ENCODE peak calls at places on chromosomes 12 and 14, in five cellular contexts. H, W, C, L and X are unnamed samples. For H3K4me1, the result is how much of the 10 kb centered on the place peaks cover.

GRCh38 chr12:102483466-102483865 is 3.1 kb upstream of the IGF1 start:
- ATAC-seq in H (no peak), W (no peak), C (no peak), L (no peak), X (no peak)

GRCh38 chr14:97077687-97078086 is 280.5 kb downstream of the VRK1 start:
- ATAC-seq in H (no peak), W (no peak), C (no peak), L (no peak), X (no peak)

GRCh38 chr14:31395119-31395518 is 25.2 kb downstream of the HEATR5A start:
- ATAC-seq in H (no peak), W (no peak), C (no peak), L (no peak), X (no peak)

GRCh38 chr12:124441443-124442190 is 125.8 kb downstream of the NCOR2 start:
- ATAC-seq in H (no peak), W (no peak), C (peak), L (no peak), X (no peak)

GRCh38 chr14:103456167-103456835 is 66.3 kb downstream of the CKB start:
- ATAC-seq in H (peak), W (no peak), C (peak), L (no peak), X (no peak)

GRCh38 chr14:72824051-72824450 is 69.8 kb downstream of the DPF3 start:
- ATAC-seq in H (no peak), W (no peak), C (no peak), L (no peak), X (no peak)

GRCh38 chr12:46389130-46389616 is 16.6 kb upstream of the SLC38A2 start:
- ATAC-seq in H (no peak), W (no peak), C (no peak), L (peak), X (peak)

GRCh38 chr12:112066566-112066965 is 42.0 kb downstream of the NAA25 start:
- ATAC-seq in H (no peak), W (no peak), C (no peak), L (no peak), X (no peak)

GRCh38 chr12:62758216-62758615 is 176.7 kb downstream of the PPM1H start:
- ATAC-seq in H (no peak), W (no peak), C (no peak), L (no peak), X (no peak)

GRCh38 chr12:54988402-54989054 is 4.0 kb upstream of the TESPA1 start:
- ATAC-seq in H (no peak), W (no peak), C (peak), L (peak), X (peak)

GRCh38 chr12:54127538-54128259 is 61.1 kb downstream of the SMUG1 start:
- ATAC-seq in H (no peak), W (no peak), C (no peak), L (peak), X (peak)

GRCh38 chr12:107351109-107351508 is 257.8 kb upstream of the CRY1 start:
- ATAC-seq in H (no peak), W (no peak), C (no peak), L (no peak), X (no peak)

GRCh38 chr12:110896559-110896958 is 23.8 kb downstream of the MYL2 start:
- ATAC-seq in H (no peak), W (no peak), C (no peak), L (no peak), X (no peak)

GRCh38 chr14:67940476-67940875 is 120.9 kb downstream of the RAD51B start:
- ATAC-seq in H (no peak), W (peak), C (no peak), L (peak), X (peak)

GRCh38 chr14:75422169-75422568 is 5.7 kb upstream of the JDP2 start:
- ATAC-seq in H (peak), W (no peak), C (no peak), L (no peak), X (no peak)

GRCh38 chr12:11877869-11878780 is 192.6 kb upstream of the BCL2L14 start:
- ATAC-seq in H (peak), W (no peak), C (no peak), L (peak), X (peak)

GRCh38 chr12:54126696-54127537 is 61.9 kb downstream of the SMUG1 start:
- ATAC-seq in H (peak), W (no peak), C (peak), L (peak), X (peak)

GRCh38 chr14:65361920-65362319 is 50.6 kb upstream of the FUT8 start:
- ATAC-seq in H (no peak), W (no peak), C (no peak), L (peak), X (peak)

GRCh38 chr14:74244115-74244514 is 4.9 kb downstream of the VSX2 start:
- ATAC-seq in H (peak), W (peak), C (peak), L (no peak), X (no peak)

GRCh38 chr14:96039633-96040311 is 610 bp downstream of the C14orf132 start:
- ATAC-seq in H (peak), W (peak), C (no peak), L (peak), X (peak)

GRCh38 chr14:54852215-54852614 is 50.4 kb downstream of the GCH1 start:
- ATAC-seq in H (no peak), W (no peak), C (no peak), L (no peak), X (no peak)

GRCh38 chr14:50040401-50040775 is 76.0 kb downstream of the VCPKMT start:
- ATAC-seq in H (peak), W (peak), C (peak), L (peak), X (peak)

GRCh38 chr12:104656921-104657320 is 200.2 kb downstream of the CHST11 start:
- ATAC-seq in H (no peak), W (no peak), C (no peak), L (no peak), X (peak)

GRCh38 chr12:113259499-113259953 is 38.3 kb downstream of the TPCN1 start:
- ATAC-seq in H (no peak), W (peak), C (peak), L (peak), X (peak)

GRCh38 chr14:83885748-83886382 is 1644.1 kb upstream of the FLRT2 start:
- ATAC-seq in H (no peak), W (no peak), C (no peak), L (no peak), X (no peak)

GRCh38 chr12:3150820-3151590 is 73.8 kb downstream of the TSPAN9 start:
- ATAC-seq in H (no peak), W (no peak), C (no peak), L (peak), X (no peak)

GRCh38 chr14:36656769-36657408 is 4.8 kb upstream of the PAX9 start:
- ATAC-seq in H (no peak), W (no peak), C (no peak), L (no peak), X (no peak)

GRCh38 chr12:11860026-11860425 is 210.6 kb downstream of the ETV6 start:
- ATAC-seq in H (no peak), W (no peak), C (no peak), L (no peak), X (no peak)

DNA sequence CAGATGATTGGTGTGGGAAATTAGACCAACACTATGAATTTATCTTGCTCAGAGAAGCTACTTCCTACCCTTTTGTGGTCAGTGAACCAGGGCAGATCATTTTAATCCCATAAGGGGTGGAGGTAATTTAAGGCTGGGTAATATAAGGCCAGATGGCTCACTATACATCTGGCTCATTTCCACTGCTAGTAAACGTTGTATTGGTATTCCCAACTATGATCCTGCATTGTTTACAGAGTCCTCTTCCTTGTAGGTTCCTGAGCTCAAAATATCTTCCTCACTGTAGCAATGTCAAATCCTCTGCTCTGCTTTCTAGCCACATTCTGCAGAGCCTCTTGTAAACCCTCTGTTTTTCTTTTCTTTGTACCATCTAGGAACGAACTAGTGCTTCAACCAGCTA is 93.0 kb upstream of the MGAT4C start:
- ATAC-seq in H (no peak), W (no peak), C (no peak), L (no peak), X (no peak)
- TF ChIP-seq EP300 in H (no peak), W (no peak), C (no peak), L (no peak), X (no peak)

GRCh38 chr12:10241781-10242180 is 29.1 kb downstream of the GABARAPL1 start:
- ATAC-seq in H (no peak), W (no peak), C (no peak), L (no peak), X (no peak)
- H3K4me1 ChIP-seq in H (under half), W (under half), C (under half), L (under half), X (under half)

DNA sequence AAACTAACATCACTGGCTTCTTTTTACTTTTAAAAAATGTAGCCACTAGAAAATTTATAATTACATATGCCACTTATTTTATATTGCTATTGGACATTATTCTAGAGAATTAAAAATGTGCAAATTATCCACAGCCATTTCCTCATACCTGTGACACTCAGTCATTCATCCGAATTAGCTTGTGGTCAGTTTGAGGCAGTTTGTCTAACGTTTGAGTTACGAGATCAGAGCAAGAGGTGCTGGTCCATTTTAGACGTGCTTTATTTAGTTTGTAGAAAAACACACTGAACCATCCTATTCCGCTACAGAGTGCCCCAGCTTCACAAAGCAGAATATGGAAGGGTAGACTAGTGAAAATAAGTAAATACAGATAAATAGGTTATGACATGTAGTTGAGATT is 513.0 kb downstream of the NRXN3 start:
- ATAC-seq in H (no peak), W (no peak), C (no peak), L (no peak), X (no peak)
- TF ChIP-seq EP300 in H (no peak), W (no peak), C (no peak), L (no peak), X (no peak)

DNA sequence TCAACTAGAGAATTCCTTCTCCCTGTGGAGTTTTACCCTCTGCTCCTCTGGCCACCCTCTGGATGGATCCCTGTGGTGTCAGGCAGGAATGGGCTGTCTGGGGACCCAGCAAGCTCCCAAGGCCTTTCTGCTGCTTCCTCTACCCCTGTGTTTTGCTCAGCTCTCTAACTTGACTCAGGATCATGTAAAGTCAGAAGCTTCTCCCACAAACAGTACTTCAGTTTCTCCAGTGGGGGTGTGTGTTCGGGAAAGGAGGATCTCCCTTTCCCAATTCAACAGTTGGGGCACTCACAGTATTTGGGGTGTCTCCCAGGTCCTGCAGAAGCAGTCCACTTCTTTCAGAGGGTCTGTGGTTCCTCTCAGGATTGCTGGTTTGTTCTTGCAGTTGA is 162.4 kb upstream of the NUDT4 start:
- ATAC-seq in H (no peak), W (peak), C (no peak), L (no peak), X (no peak)
- H3K4me1 ChIP-seq in H (under half), W (under half), C (under half), L (under half), X (under half)

DNA sequence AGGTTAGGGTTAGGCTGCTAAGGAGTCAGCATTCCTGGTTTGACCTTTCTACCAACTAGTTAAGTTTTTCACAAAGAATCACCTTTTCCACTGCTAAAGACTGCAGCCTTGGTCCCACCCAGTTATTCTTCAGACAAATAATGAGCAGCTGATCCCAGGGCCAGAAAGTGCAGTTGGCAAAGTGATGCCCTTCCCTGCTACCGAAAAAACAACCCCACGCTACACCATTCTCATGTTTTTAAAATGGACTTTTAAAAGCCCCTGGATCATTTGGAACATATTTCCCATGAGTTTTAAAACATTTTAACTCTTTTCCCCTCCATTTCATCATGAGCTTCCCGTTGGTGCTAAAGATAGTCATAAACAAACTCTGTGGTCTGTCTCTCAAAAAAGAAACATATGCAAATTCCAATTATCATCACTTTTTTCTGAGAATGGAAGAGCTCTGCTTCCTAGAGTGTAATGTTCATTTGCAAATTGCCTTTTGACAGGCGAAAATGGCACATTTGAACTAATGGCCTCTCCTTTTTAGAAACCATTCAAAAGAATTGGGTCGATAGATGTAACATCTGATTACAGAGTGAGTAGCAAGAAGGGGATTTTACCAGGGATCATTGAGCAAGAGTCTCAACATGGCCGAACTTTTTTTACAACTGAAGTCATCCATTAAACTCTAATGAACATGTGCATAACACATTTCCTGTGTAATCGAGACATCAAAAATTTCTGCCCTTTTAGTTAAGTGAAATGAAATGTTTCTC is 129.3 kb upstream of the RAP1B start:
- ATAC-seq in H (no peak), W (no peak), C (no peak), L (no peak), X (no peak)
- TF ChIP-seq EP300 in H (no peak), W (no peak), C (no peak), L (no peak), X (no peak)

GRCh38 chr14:90383731-90384542 is 12.9 kb upstream of the CALM1 start:
- ATAC-seq in H (no peak), W (peak), C (peak), L (peak), X (peak)
- H3K4me1 ChIP-seq in H (under half), W (under half), C (under half), L (under half), X (under half)

GRCh38 chr12:106205208-106206069 is 42.4 kb downstream of the CKAP4 start:
- ATAC-seq in H (peak), W (peak), C (no peak), L (no peak), X (no peak)

DNA sequence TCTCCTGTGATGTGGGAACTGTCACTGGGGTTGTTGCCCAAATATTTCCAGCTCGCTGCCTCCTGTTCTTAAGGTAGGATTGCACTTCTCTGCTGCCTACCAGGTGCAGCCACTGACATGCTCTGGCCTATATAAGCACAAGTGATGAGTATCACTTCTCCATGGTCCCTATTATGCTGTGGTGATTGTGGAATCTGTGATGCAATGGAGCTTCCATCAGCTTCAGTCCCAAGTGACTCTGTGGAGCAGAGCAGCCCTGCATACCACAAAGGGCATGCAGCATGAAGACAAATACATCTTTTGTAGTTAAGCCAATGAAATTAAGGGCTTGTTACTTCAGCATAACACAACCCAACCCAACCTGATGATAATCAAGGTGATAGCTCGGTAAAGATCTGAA is 43.5 kb downstream of the CKAP4 start:
- ATAC-seq in H (no peak), W (no peak), C (no peak), L (no peak), X (no peak)
- TF ChIP-seq EP300 in H (no peak), W (no peak), C (no peak), L (no peak), X (no peak)

GRCh38 chr14:89267656-89268055 is 149.4 kb downstream of the FOXN3 start:
- ATAC-seq in H (no peak), W (no peak), C (no peak), L (no peak), X (no peak)

GRCh38 chr14:89266754-89267153 is 150.3 kb downstream of the FOXN3 start:
- ATAC-seq in H (no peak), W (no peak), C (no peak), L (no peak), X (no peak)

GRCh38 chr14:89267163-89267562 is 149.9 kb downstream of the FOXN3 start:
- ATAC-seq in H (no peak), W (no peak), C (no peak), L (no peak), X (no peak)

GRCh38 chr14:89264196-89264800 is 152.7 kb downstream of the FOXN3 start:
- ATAC-seq in H (no peak), W (no peak), C (no peak), L (no peak), X (no peak)

GRCh38 chr14:89265229-89265628 is 151.8 kb downstream of the FOXN3 start:
- ATAC-seq in H (no peak), W (no peak), C (no peak), L (no peak), X (no peak)
- H3K4me1 ChIP-seq in H (under half), W (half or more), C (under half), L (under half), X (half or more)

GRCh38 chr12:68951652-68952051 is 18.7 kb upstream of the CPM start:
- ATAC-seq in H (peak), W (no peak), C (no peak), L (peak), X (peak)
- TF ChIP-seq EP300 in H (no peak), W (no peak), C (no peak), L (peak), X (no peak)

DNA sequence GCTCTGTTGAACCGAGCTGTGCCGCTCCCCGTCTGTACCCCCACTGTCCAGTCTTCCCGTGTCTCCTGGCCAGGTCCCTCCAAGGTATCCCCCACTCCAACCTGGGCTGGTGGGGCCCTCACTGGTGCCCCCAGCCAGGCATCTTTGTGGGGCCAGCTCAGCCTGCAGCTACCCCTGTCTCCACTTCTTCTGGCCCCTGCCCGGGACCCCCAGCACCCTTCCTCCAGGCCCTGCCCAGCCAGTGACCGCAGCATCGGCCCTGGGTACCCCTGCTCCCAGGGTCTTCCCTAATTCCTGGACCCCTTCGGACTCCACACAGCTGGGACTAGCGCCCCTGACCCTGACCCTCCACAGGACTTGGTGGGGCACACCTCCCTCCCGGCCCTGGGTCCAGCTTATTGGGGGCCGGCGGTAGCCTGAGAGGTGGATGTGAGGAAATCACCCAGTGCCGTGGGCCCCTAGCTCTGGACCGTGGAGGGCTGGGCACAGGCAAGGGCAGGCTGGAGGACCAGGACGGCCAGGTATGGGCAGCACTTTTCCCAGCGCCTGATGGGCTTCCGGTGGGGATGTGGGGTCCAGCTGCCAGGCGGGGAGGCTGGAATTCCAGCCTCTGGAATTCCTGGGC is 4.1 kb upstream of the CRIP1 start:
- ATAC-seq in H (no peak), W (no peak), C (no peak), L (no peak), X (no peak)
- H3K4me1 ChIP-seq in H (half or more), W (half or more), C (half or more), L (half or more), X (half or more)